ENCODE peak calls at places on chromosome 14, in eight cellular contexts. One of them, this sample, is unnamed.

GRCh38 chr14:60276347-60276746 is 27.3 kb downstream of the PPM1A start:
- DNase-seq in stimulated activated CD4-positive, alpha-beta T cell treated with anti-CD3 and anti-CD28 coated beads, Interleukin-1b, Interleukin-23, amount 100 ng/mL, for 1 hour: no peak
- DNase-seq in endothelial cell: no peak
- DNase-seq in Calu3: no peak
- DNase-seq in mucosa of descending colon: no peak
- DNase-seq in NCI-H510A treated with DMSO at 0.1 percent for 48 hours: no peak
- DNase-seq in EH: peak; percentile 50
- DNase-seq in dermis blood vessel endothelial cell: no peak
- DNase-seq in this sample: no peak

GRCh38 chr14:104140213-104140462 is 1.8 kb downstream of the KIF26A start:
- DNase-seq in mucosa of descending colon: peak; percentile 32
- DNase-seq in Calu3: no peak
- DNase-seq in NCI-H510A treated with DMSO at 0.1 percent for 48 hours: no peak
- DNase-seq in EH: no peak
- DNase-seq in stimulated activated CD4-positive, alpha-beta T cell treated with anti-CD3 and anti-CD28 coated beads, Interleukin-1b, Interleukin-23, amount 100 ng/mL, for 1 hour: no peak
- DNase-seq in dermis blood vessel endothelial cell: no peak
- DNase-seq in endothelial cell: no peak
- DNase-seq in this sample: peak; percentile 22

GRCh38 chr14:58738876-58739275 is 101.1 kb downstream of the DACT1 start:
- DNase-seq in Calu3: no peak
- DNase-seq in endothelial cell: no peak
- DNase-seq in EH: peak; percentile 71
- DNase-seq in dermis blood vessel endothelial cell: no peak
- DNase-seq in mucosa of descending colon: no peak
- DNase-seq in stimulated activated CD4-positive, alpha-beta T cell treated with anti-CD3 and anti-CD28 coated beads, Interleukin-1b, Interleukin-23, amount 100 ng/mL, for 1 hour: no peak
- DNase-seq in NCI-H510A treated with DMSO at 0.1 percent for 48 hours: no peak
- DNase-seq in this sample: no peak

GRCh38 chr14:98210045-98210678 is 1061.8 kb downstream of the BCL11B start:
- DNase-seq in mucosa of descending colon: peak; percentile 35
- DNase-seq in endothelial cell: no peak
- DNase-seq in dermis blood vessel endothelial cell: no peak
- DNase-seq in EH: no peak
- DNase-seq in NCI-H510A treated with DMSO at 0.1 percent for 48 hours: no peak
- DNase-seq in stimulated activated CD4-positive, alpha-beta T cell treated with anti-CD3 and anti-CD28 coated beads, Interleukin-1b, Interleukin-23, amount 100 ng/mL, for 1 hour: no peak
- DNase-seq in Calu3: no peak
- DNase-seq in this sample: no peak

GRCh38 chr14:96965885-96966595 is 168.9 kb downstream of the VRK1 start:
- DNase-seq in mucosa of descending colon: no peak
- DNase-seq in endothelial cell: no peak
- DNase-seq in EH: no peak
- DNase-seq in dermis blood vessel endothelial cell: no peak
- DNase-seq in stimulated activated CD4-positive, alpha-beta T cell treated with anti-CD3 and anti-CD28 coated beads, Interleukin-1b, Interleukin-23, amount 100 ng/mL, for 1 hour: no peak
- DNase-seq in NCI-H510A treated with DMSO at 0.1 percent for 48 hours: no peak
- DNase-seq in Calu3: no peak
- DNase-seq in this sample: no peak

GRCh38 chr14:94028450-94028826 is 2.3 kb downstream of the OTUB2 start:
- DNase-seq in dermis blood vessel endothelial cell: peak; percentile 47
- DNase-seq in NCI-H510A treated with DMSO at 0.1 percent for 48 hours: no peak
- DNase-seq in mucosa of descending colon: no peak
- DNase-seq in EH: no peak
- DNase-seq in stimulated activated CD4-positive, alpha-beta T cell treated with anti-CD3 and anti-CD28 coated beads, Interleukin-1b, Interleukin-23, amount 100 ng/mL, for 1 hour: no peak
- DNase-seq in Calu3: peak; percentile 81
- DNase-seq in endothelial cell: no peak
- DNase-seq in this sample: no peak

GRCh38 chr14:103563089-103563620 is 395 bp downstream of the COA8 start:
- DNase-seq in NCI-H510A treated with DMSO at 0.1 percent for 48 hours: peak; percentile 76
- DNase-seq in Calu3: no peak
- DNase-seq in EH: no peak
- DNase-seq in dermis blood vessel endothelial cell: no peak
- DNase-seq in mucosa of descending colon: no peak
- DNase-seq in endothelial cell: peak; percentile 38
- DNase-seq in stimulated activated CD4-positive, alpha-beta T cell treated with anti-CD3 and anti-CD28 coated beads, Interleukin-1b, Interleukin-23, amount 100 ng/mL, for 1 hour: no peak
- DNase-seq in this sample: no peak

GRCh38 chr14:22850944-22851790 is 14.8 kb downstream of the MMP14 start:
- DNase-seq in mucosa of descending colon: peak; percentile 73
- DNase-seq in endothelial cell: peak; percentile 48
- DNase-seq in Calu3: no peak
- DNase-seq in dermis blood vessel endothelial cell: peak; percentile 95
- DNase-seq in EH: peak; percentile 98
- DNase-seq in stimulated activated CD4-positive, alpha-beta T cell treated with anti-CD3 and anti-CD28 coated beads, Interleukin-1b, Interleukin-23, amount 100 ng/mL, for 1 hour: no peak
- DNase-seq in NCI-H510A treated with DMSO at 0.1 percent for 48 hours: no peak
- DNase-seq in this sample: peak; percentile 89

GRCh38 chr14:36604757-36605505 is 22.5 kb upstream of the NKX2-8 start:
- DNase-seq in stimulated activated CD4-positive, alpha-beta T cell treated with anti-CD3 and anti-CD28 coated beads, Interleukin-1b, Interleukin-23, amount 100 ng/mL, for 1 hour: no peak
- DNase-seq in EH: peak; percentile 67
- DNase-seq in NCI-H510A treated with DMSO at 0.1 percent for 48 hours: peak; percentile 93
- DNase-seq in endothelial cell: peak; percentile 69
- DNase-seq in Calu3: peak; percentile 68
- DNase-seq in mucosa of descending colon: no peak
- DNase-seq in dermis blood vessel endothelial cell: peak; percentile 81
- DNase-seq in this sample: peak; percentile 41

GRCh38 chr14:69559581-69560011 is 15.1 kb downstream of the CCDC177 start:
- DNase-seq in NCI-H510A treated with DMSO at 0.1 percent for 48 hours: no peak
- DNase-seq in stimulated activated CD4-positive, alpha-beta T cell treated with anti-CD3 and anti-CD28 coated beads, Interleukin-1b, Interleukin-23, amount 100 ng/mL, for 1 hour: no peak
- DNase-seq in mucosa of descending colon: no peak
- DNase-seq in endothelial cell: no peak
- DNase-seq in EH: no peak
- DNase-seq in Calu3: no peak
- DNase-seq in dermis blood vessel endothelial cell: no peak
- DNase-seq in this sample: no peak

This sample was measured in heart right ventricle.